ENCODE peak calls at places on chromosomes 2 and 18, in seven cellular contexts. K is HFFc6; I is HEK293T; D is CD8-positive, alpha-beta T cell; C is Panc1; U is cardiac septum; B is AG10803. Q is an unnamed sample.

GRCh38 chr2:227228061-227228667 is 63.7 kb downstream of the COL4A3 start:
- DNase-seq in K (no peak), I (no peak), D (no peak), C (no peak), U (peak; percentile 81), B (peak; percentile 28), Q (peak; percentile 33)

GRCh38 chr18:55422456-55423185 is 165.4 kb downstream of the TCF4 start:
- DNase-seq in K (peak; percentile 54), I (no peak), D (no peak), C (no peak), U (no peak), B (peak; percentile 67), Q (peak; percentile 39)

GRCh38 chr2:79713131-79713785 is 200.4 kb downstream of the CTNNA2 start:
- DNase-seq in K (no peak), I (no peak), D (no peak), C (no peak), U (no peak), B (peak; percentile 48), Q (no peak)

GRCh38 chr18:56711706-56712445 is 60.7 kb downstream of the WDR7 start:
- DNase-seq in K (no peak), I (no peak), D (no peak), C (no peak), U (no peak), B (peak; percentile 67), Q (peak; percentile 41)

GRCh38 chr18:58290059-58290747 is 246.2 kb downstream of the NEDD4L start:
- DNase-seq in K (peak; percentile 28), I (no peak), D (no peak), C (no peak), U (no peak), B (no peak), Q (no peak)

GRCh38 chr18:49527631-49528327 is 34.1 kb upstream of the LIPG start:
- DNase-seq in K (no peak), I (no peak), D (no peak), C (no peak), U (no peak), B (no peak), Q (no peak)

GRCh38 chr2:65491381-65491903 is 59.0 kb upstream of the SPRED2 start:
- DNase-seq in K (no peak), I (no peak), D (no peak), C (no peak), U (no peak), B (peak; percentile 10), Q (no peak)

GRCh38 chr2:203808041-203808750 is 59.4 kb upstream of the CTLA4 start:
- DNase-seq in K (peak; percentile 92), I (no peak), D (no peak), C (no peak), U (no peak), B (peak; percentile 97), Q (peak; percentile 76)

GRCh38 chr2:196248467-196249104 is 77.2 kb upstream of the STK17B start:
- DNase-seq in K (no peak), I (no peak), D (no peak), C (no peak), U (no peak), B (no peak), Q (no peak)

GRCh38 chr18:48915621-48916425 is 34.9 kb downstream of the SMAD7 start:
- DNase-seq in K (no peak), I (no peak), D (no peak), C (no peak), U (no peak), B (no peak), Q (no peak)

GRCh38 chr2:100664756-100665101 is 101.9 kb downstream of the PDCL3 start:
- DNase-seq in K (no peak), I (no peak), D (no peak), C (no peak), U (no peak), B (no peak), Q (no peak)

GRCh38 chr2:240259924-240260529 is 119.6 kb upstream of the OTOS start:
- DNase-seq in K (no peak), I (no peak), D (no peak), C (no peak), U (peak; percentile 76), B (no peak), Q (no peak)

GRCh38 chr2:3483227-3483985 is 35.9 kb downstream of the ADI1 start:
- DNase-seq in K (no peak), I (no peak), D (peak; percentile 73), C (no peak), U (no peak), B (peak; percentile 29), Q (no peak)

GRCh38 chr2:155958834-155959233 is 373.7 kb downstream of the NR4A2 start:
- DNase-seq in K (no peak), I (no peak), D (no peak), C (no peak), U (no peak), B (no peak), Q (no peak)

GRCh38 chr18:79599503-79599931 is 80.1 kb upstream of the CTDP1 start:
- DNase-seq in K (peak; percentile 23), I (no peak), D (no peak), C (peak; percentile 64), U (peak; percentile 62), B (peak; percentile 74), Q (peak; percentile 69)

GRCh38 chr2:101159526-101159925 is 8.3 kb upstream of the TBC1D8 start:
- DNase-seq in K (no peak), I (no peak), D (no peak), C (no peak), U (no peak), B (no peak), Q (no peak)

GRCh38 chr18:23228102-23229051 is 93.1 kb downstream of the CABLES1 start:
- DNase-seq in K (no peak), I (no peak), D (peak; percentile 35), C (no peak), U (no peak), B (peak; percentile 48), Q (no peak)

GRCh38 chr2:120109186-120110061 is 96.5 kb downstream of the EPB41L5 start:
- DNase-seq in K (peak; percentile 55), I (peak; percentile 12), D (no peak), C (no peak), U (no peak), B (peak; percentile 29), Q (peak; percentile 29)

GRCh38 chr2:201854221-201854801 is 48.0 kb downstream of the CDK15 start:
- DNase-seq in K (peak; percentile 99), I (no peak), D (no peak), C (no peak), U (no peak), B (peak; percentile 98), Q (peak; percentile 81)

GRCh38 chr18:31274915-31275314 is 43.0 kb upstream of the DSG1 start:
- DNase-seq in K (no peak), I (peak; percentile 51), D (no peak), C (no peak), U (no peak), B (no peak), Q (no peak)

GRCh38 chr2:8624855-8625398 is 56.9 kb upstream of the ID2 start:
- DNase-seq in K (no peak), I (no peak), D (no peak), C (no peak), U (no peak), B (no peak), Q (no peak)

GRCh38 chr2:168373468-168373867 is 82.6 kb upstream of the CERS6 start:
- DNase-seq in K (no peak), I (no peak), D (no peak), C (no peak), U (no peak), B (no peak), Q (no peak)

GRCh38 chr2:27977623-27978312 is 87.2 kb downstream of the BABAM2 start:
- DNase-seq in K (peak; percentile 90), I (no peak), D (no peak), C (peak; percentile 70), U (no peak), B (peak; percentile 92), Q (peak; percentile 42)

GRCh38 chr2:127811397-127811860 is 458 bp upstream of the WDR33 start:
- DNase-seq in K (no peak), I (no peak), D (no peak), C (no peak), U (peak; percentile 74), B (no peak), Q (no peak)